ENCODE peak calls at places on chromosomes 4 and X, in six cellular contexts. Z is HepG2, M is A549, H is endothelial cell of umbilical vein, O is GM12878, G is K562. V is an unnamed sample.

GRCh38 chr4:60724623-60725022 is 475.5 kb upstream of the ADGRL3 start:
- DNase-seq in Z (no peak), M (no peak), H (no peak), O (no peak), G (no peak), V (no peak)

GRCh38 chrX:9390121-9390520 is 74.7 kb upstream of the TBL1X start:
- DNase-seq in Z (no peak), M (no peak), H (no peak), O (no peak), G (no peak), V (no peak)

GRCh38 chrX:79259073-79259689 is 108.0 kb downstream of the ITM2A start:
- DNase-seq in Z (no peak), M (no peak), H (no peak), O (peak; percentile 99), G (no peak), V (peak; percentile 78)

GRCh38 chr4:2823301-2823670 is 20.4 kb upstream of the ADD1 start:
- DNase-seq in Z (no peak), M (no peak), H (no peak), O (no peak), G (no peak), V (no peak)

GRCh38 chrX:23332101-23332887 is 2.4 kb upstream of the PTCHD1 start:
- DNase-seq in Z (no peak), M (no peak), H (no peak), O (no peak), G (no peak), V (no peak)

GRCh38 chrX:2710496-2710895 is 19.4 kb downstream of the CD99 start:
- DNase-seq in Z (no peak), M (peak; percentile 81), H (no peak), O (no peak), G (no peak), V (no peak)

GRCh38 chrX:17527135-17527701 is 152.2 kb downstream of the NHS start:
- DNase-seq in Z (no peak), M (no peak), H (peak; percentile 1), O (no peak), G (no peak), V (peak; percentile 80)

GRCh38 chrX:8960809-8961413 is 73.0 kb downstream of the FAM9B start:
- DNase-seq in Z (no peak), M (no peak), H (no peak), O (no peak), G (no peak), V (peak; percentile 33)

GRCh38 chr4:76966024-76966579 is 16.6 kb downstream of the SEPTIN11 start:
- DNase-seq in Z (no peak), M (no peak), H (no peak), O (no peak), G (no peak), V (no peak)

GRCh38 chr4:183362916-183363542 is 40.8 kb upstream of the CLDN24 start:
- DNase-seq in Z (peak; percentile 14), M (no peak), H (peak; percentile 52), O (no peak), G (peak; percentile 31), V (no peak)

GRCh38 chr4:111027526-111027925 is 404.6 kb upstream of the PITX2 start:
- DNase-seq in Z (no peak), M (peak; percentile 3), H (no peak), O (no peak), G (no peak), V (no peak)

GRCh38 chr4:175540732-175541131 is 271.3 kb downstream of the GPM6A start:
- DNase-seq in Z (no peak), M (no peak), H (no peak), O (no peak), G (no peak), V (no peak)

GRCh38 chr4:113958766-113959540 is 20.5 kb downstream of the ARSJ start:
- DNase-seq in Z (peak; percentile 74), M (peak; percentile 83), H (peak; percentile 95), O (no peak), G (no peak), V (peak; percentile 45)

GRCh38 chrX:3026074-3026588 is 15.1 kb upstream of the ARSF start:
- DNase-seq in Z (no peak), M (no peak), H (no peak), O (no peak), G (no peak), V (no peak)

GRCh38 chrX:70664726-70665125 is 220.1 kb downstream of the DLG3 start:
- DNase-seq in Z (peak; percentile 19), M (peak; percentile 34), H (peak; percentile 13), O (no peak), G (peak; percentile 23), V (peak; percentile 27)

GRCh38 chr4:1336079-1336478 is 10.9 kb upstream of the UVSSA start:
- DNase-seq in Z (peak; percentile 66), M (peak; percentile 17), H (no peak), O (no peak), G (no peak), V (peak; percentile 79)

GRCh38 chrX:24166078-24166477 is 16.5 kb downstream of the ZFX start:
- DNase-seq in Z (no peak), M (no peak), H (no peak), O (no peak), G (no peak), V (no peak)

GRCh38 chrX:116241001-116241400 is 70.5 kb downstream of the AGTR2 start:
- DNase-seq in Z (no peak), M (no peak), H (no peak), O (no peak), G (no peak), V (no peak)

GRCh38 chrX:12988797-12989196 is 13.9 kb downstream of the TMSB4X start:
- DNase-seq in Z (peak; percentile 73), M (peak; percentile 85), H (peak; percentile 73), O (no peak), G (peak; percentile 62), V (no peak)

GRCh38 chr4:144489831-144490230 is 156.1 kb upstream of the HHIP start:
- DNase-seq in Z (no peak), M (no peak), H (no peak), O (no peak), G (no peak), V (no peak)

GRCh38 chr4:48898733-48899431 is 7.7 kb downstream of the OCIAD2 start:
- DNase-seq in Z (no peak), M (no peak), H (peak; percentile 78), O (peak; percentile 7), G (peak; percentile 70), V (peak; percentile 80)

GRCh38 chr4:156238171-156238570 is 284.5 kb upstream of the CTSO start:
- DNase-seq in Z (no peak), M (no peak), H (no peak), O (no peak), G (no peak), V (no peak)

GRCh38 chr4:164956766-164957643 is 20.5 kb downstream of the TRIM61 start:
- DNase-seq in Z (no peak), M (peak; percentile 78), H (peak; percentile 12), O (peak; percentile 39), G (peak; percentile 50), V (no peak)
- TF ChIP-seq MYC in Z (no peak), M (no peak), H (no peak), O (no peak), G (no peak), V (no peak)

GRCh38 chr4:73872331-73873108 is 3.3 kb downstream of the CXCL1 start:
- DNase-seq in Z (no peak), M (no peak), H (peak; percentile 62), O (no peak), G (no peak), V (peak; percentile 64)
- TF ChIP-seq POLR2A in Z (no peak), M (no peak), H (peak; percentile 74), O (no peak), G (no peak), V (no peak)

GRCh38 chr4:7995135-7995534 is 55.5 kb upstream of the AFAP1 start:
- DNase-seq in Z (no peak), M (no peak), H (no peak), O (no peak), G (no peak), V (no peak)
- TF ChIP-seq MAX in Z (no peak), M (no peak), H (no peak), O (no peak), G (no peak), V (no peak)

GRCh38 chr4:4526401-4526800 is 15.4 kb downstream of the STX18 start:
- DNase-seq in Z (no peak), M (no peak), H (no peak), O (no peak), G (no peak), V (no peak)

GRCh38 chr4:4519296-4519898 is 22.5 kb downstream of the STX18 start:
- DNase-seq in Z (no peak), M (peak; percentile 14), H (peak; percentile 42), O (no peak), G (peak; percentile 27), V (peak; percentile 14)

GRCh38 chr4:4521767-4522166 is 20.1 kb downstream of the STX18 start:
- DNase-seq in Z (no peak), M (no peak), H (no peak), O (no peak), G (no peak), V (no peak)

GRCh38 chr4:4521069-4521468 is 20.8 kb downstream of the STX18 start:
- DNase-seq in Z (no peak), M (no peak), H (no peak), O (peak; percentile 36), G (no peak), V (no peak)

DNA sequence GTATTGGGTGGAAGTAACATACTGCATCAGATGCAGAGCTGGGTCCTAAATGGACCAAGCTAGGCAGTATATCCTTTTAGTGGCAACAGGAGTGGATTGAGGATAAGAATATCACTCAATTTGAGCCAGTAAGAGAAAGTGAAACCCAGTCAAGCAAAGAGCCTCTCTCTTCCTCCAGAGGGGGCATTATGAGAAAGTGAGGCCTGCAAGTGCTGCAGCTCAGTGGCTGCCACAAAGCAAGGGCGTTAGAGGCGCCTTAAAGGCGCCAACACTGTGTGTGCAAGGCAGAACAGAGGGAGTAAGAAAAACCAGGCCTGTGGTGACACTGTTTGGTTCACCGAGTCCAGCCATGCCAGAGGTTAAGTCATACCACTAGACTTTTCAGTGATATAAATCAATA is 17.5 kb downstream of the STX18 start:
- DNase-seq in Z (no peak), M (no peak), H (no peak), O (peak; percentile 76), G (peak; percentile 19), V (peak; percentile 18)
- TF ChIP-seq MYC in Z (no peak), M (no peak), H (no peak), O (no peak), G (no peak), V (no peak)

GRCh38 chr4:184514121-184514988 is 40.0 kb upstream of the IRF2 start:
- DNase-seq in Z (no peak), M (peak; percentile 8), H (peak; percentile 48), O (peak; percentile 94), G (peak; percentile 67), V (peak; percentile 90)
- TF ChIP-seq POLR2A in Z (no peak), M (no peak), H (no peak), O (peak; percentile 30), G (no peak), V (no peak)

GRCh38 chr4:169362607-169363006 is 91.9 kb upstream of the SH3RF1 start:
- DNase-seq in Z (no peak), M (no peak), H (no peak), O (no peak), G (no peak), V (peak; percentile 13)
- TF ChIP-seq MAX in Z (no peak), M (no peak), H (no peak), O (no peak), G (no peak), V (no peak)

GRCh38 chr4:83454626-83455025 is 997 bp downstream of the HELQ start:
- DNase-seq in Z (no peak), M (no peak), H (no peak), O (no peak), G (peak; percentile 39), V (peak; percentile 19)
- TF ChIP-seq MYC in Z (no peak), M (no peak), H (no peak), O (no peak), G (no peak), V (no peak)